ENCODE peak calls at places on chromosomes 13 and 19, in six cellular contexts. W, Z, H, N, F and O are unnamed samples.

GRCh38 chr19:47093841-47094240 is 19.7 kb downstream of the ZC3H4 start:
- DNase-seq in W (no peak), Z (no peak), H (no peak), N (no peak), F (no peak), O (no peak)

GRCh38 chr19:45130888-45131615 is 29.7 kb downstream of the NKPD1 start:
- DNase-seq in W (peak), Z (no peak), H (no peak), N (no peak), F (no peak), O (no peak)

GRCh38 chr19:52946322-52947310 is 16.1 kb downstream of the ZNF816 start:
- DNase-seq in W (peak), Z (peak), H (no peak), N (peak), F (no peak), O (no peak)

GRCh38 chr13:36377822-36378480 is 31.8 kb upstream of the SPART start:
- DNase-seq in W (no peak), Z (no peak), H (no peak), N (no peak), F (no peak), O (no peak)

GRCh38 chr19:46970815-46971214 is 48.8 kb upstream of the NPAS1 start:
- DNase-seq in W (peak), Z (no peak), H (no peak), N (no peak), F (no peak), O (no peak)

GRCh38 chr13:106052200-106052767 is 483.2 kb downstream of the EFNB2 start:
- DNase-seq in W (no peak), Z (no peak), H (no peak), N (no peak), F (peak), O (no peak)

GRCh38 chr13:47853236-47853635 is 147.8 kb downstream of the SUCLA2 start:
- DNase-seq in W (no peak), Z (no peak), H (no peak), N (no peak), F (no peak), O (no peak)

GRCh38 chr13:51435002-51435578 is 17.7 kb downstream of the INTS6 start:
- DNase-seq in W (peak), Z (no peak), H (no peak), N (no peak), F (no peak), O (no peak)

GRCh38 chr19:6712692-6713670 is 7.5 kb downstream of the C3 start:
- DNase-seq in W (no peak), Z (no peak), H (no peak), N (no peak), F (no peak), O (peak)

GRCh38 chr13:63481334-63481733 is 2065.7 kb upstream of the PCDH20 start:
- DNase-seq in W (no peak), Z (no peak), H (no peak), N (no peak), F (no peak), O (no peak)

GRCh38 chr19:44905437-44906160 is at the start of gene APOE:
- DNase-seq in W (no peak), Z (peak), H (no peak), N (no peak), F (no peak), O (no peak)

GRCh38 chr13:29737061-29737460 is 113.4 kb downstream of the UBL3 start:
- DNase-seq in W (no peak), Z (no peak), H (no peak), N (no peak), F (no peak), O (no peak)

GRCh38 chr19:35790981-35791813 is 15.8 kb downstream of the ARHGAP33 start:
- DNase-seq in W (no peak), Z (peak), H (no peak), N (peak), F (no peak), O (no peak)

GRCh38 chr19:33559996-33560395 is 38.4 kb upstream of the PEPD start:
- DNase-seq in W (no peak), Z (no peak), H (no peak), N (peak), F (no peak), O (no peak)

GRCh38 chr19:21130097-21130775 is 11.6 kb upstream of the ZNF431 start:
- DNase-seq in W (peak), Z (no peak), H (no peak), N (no peak), F (no peak), O (no peak)

GRCh38 chr13:112233716-112234115 is 142.4 kb upstream of the SPACA7 start:
- DNase-seq in W (no peak), Z (no peak), H (no peak), N (no peak), F (no peak), O (no peak)

GRCh38 chr13:94470126-94470525 is 9.4 kb downstream of the DCT start:
- DNase-seq in W (no peak), Z (no peak), H (no peak), N (no peak), F (no peak), O (no peak)

GRCh38 chr13:93535256-93535655 is 308.6 kb downstream of the GPC6 start:
- DNase-seq in W (no peak), Z (no peak), H (no peak), N (no peak), F (no peak), O (no peak)

GRCh38 chr13:27967736-27968315 is 1.3 kb downstream of the CDX2 start:
- DNase-seq in W (no peak), Z (peak), H (no peak), N (no peak), F (no peak), O (no peak)

GRCh38 chr13:41765020-41765419 is 195.9 kb downstream of the VWA8 start:
- DNase-seq in W (no peak), Z (no peak), H (no peak), N (no peak), F (no peak), O (no peak)

GRCh38 chr13:113357529-113357928 is 6.4 kb downstream of the GRTP1 start:
- DNase-seq in W (peak), Z (no peak), H (no peak), N (no peak), F (peak), O (no peak)

GRCh38 chr13:31870511-31870910 is 131.2 kb downstream of the RXFP2 start:
- DNase-seq in W (no peak), Z (no peak), H (no peak), N (no peak), F (no peak), O (no peak)

GRCh38 chr13:35475960-35476943 is at the start of gene MAB21L1:
- DNase-seq in W (no peak), Z (peak), H (peak), N (peak), F (no peak), O (no peak)

GRCh38 chr13:25865391-25865790 is 186.4 kb downstream of the SHISA2 start:
- DNase-seq in W (no peak), Z (no peak), H (no peak), N (no peak), F (no peak), O (no peak)

GRCh38 chr13:79282976-79283375 is 123.1 kb downstream of the RBM26 start:
- DNase-seq in W (peak), Z (no peak), H (peak), N (no peak), F (no peak), O (no peak)

GRCh38 chr19:1285737-1286360 is at the start of gene EFNA2:
- DNase-seq in W (no peak), Z (no peak), H (no peak), N (no peak), F (no peak), O (no peak)

GRCh38 chr19:56671613-56671994 is at the start of gene ZNF835:
- DNase-seq in W (no peak), Z (peak), H (peak), N (peak), F (no peak), O (peak)

GRCh38 chr19:11611730-11612129 is 14.4 kb downstream of the ZNF627 start:
- DNase-seq in W (no peak), Z (no peak), H (no peak), N (no peak), F (no peak), O (no peak)
- TF ChIP-seq CTCF in W (no peak), Z (no peak), H (no peak), N (no peak), F (no peak), O (no peak)

GRCh38 chr13:76917096-76917495 is 30.9 kb upstream of the KCTD12 start:
- DNase-seq in W (no peak), Z (no peak), H (no peak), N (no peak), F (no peak), O (no peak)

DNA sequence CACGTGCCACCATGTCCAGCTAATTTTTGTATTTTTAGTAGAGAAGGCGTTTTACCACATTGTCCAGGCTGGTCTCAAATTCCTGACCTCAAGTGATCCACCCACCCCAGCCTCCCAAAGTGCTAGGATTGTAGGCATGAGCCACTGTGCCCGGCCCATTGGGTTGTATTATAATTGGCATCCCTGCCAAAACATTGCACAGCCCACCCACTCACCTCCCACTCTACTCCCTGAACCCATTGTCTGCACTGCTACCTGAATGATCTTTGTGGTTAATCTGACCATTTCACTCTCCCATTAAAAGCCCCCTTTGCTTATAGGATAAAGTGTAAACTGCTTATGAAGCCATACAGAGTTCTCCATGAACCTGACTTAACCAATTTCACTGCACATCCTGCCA is 26.3 kb upstream of the KCTD12 start:
- DNase-seq in W (no peak), Z (no peak), H (no peak), N (no peak), F (no peak), O (no peak)
- TF ChIP-seq CTCF in W (no peak), Z (no peak), H (no peak), N (no peak), F (no peak), O (no peak)

DNA sequence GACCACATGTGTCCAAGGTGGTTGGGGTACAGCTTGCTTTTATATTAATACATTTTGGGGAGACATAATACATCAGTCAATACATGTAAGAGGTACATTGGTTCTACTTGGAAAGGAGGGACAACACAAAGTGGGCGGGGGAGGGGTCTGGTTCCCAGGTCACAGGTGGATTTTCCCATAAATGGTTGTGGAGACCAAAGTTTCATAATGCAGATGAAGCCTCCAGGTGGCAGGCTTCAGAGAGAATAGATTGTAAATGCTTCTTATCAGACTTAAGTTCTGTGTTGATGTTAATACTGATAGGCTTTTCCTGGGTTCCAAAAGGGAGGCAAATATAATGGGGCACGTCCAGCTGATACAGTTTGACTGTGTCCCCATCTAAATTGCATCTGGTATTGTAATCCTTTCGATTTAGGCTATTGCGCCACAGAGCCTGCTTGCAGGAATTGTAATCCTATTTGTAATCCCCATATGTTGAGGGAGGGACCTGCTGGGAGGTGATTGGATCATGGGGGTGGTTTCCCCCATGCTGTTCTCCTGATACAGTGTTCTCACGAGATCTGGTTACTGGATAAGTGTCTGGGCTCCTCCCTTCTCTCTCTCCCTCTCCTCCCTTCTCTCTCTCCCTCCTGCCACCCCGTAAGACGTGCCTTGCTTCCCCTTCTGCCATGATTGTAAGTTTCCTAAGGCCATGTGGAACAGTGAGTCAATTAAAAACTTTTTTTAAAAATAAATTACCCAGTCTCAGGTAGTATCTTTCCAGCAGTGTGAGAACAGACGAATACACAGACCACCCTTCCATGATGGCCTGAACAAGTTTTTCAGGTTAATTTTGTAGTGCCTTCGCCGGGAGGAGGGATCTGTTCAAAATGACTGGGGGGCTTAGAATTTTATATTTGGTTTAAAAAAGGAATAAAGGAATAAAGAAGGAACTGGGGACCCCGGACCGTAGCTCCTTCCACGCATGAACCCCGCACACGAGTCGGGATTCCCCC is 44.9 kb downstream of the ZNF823 start:
- DNase-seq in W (peak), Z (peak), H (peak), N (no peak), F (no peak), O (no peak)
- TF ChIP-seq CTCF in W (peak), Z (peak), H (no peak), N (no peak), F (no peak), O (no peak)

DNA sequence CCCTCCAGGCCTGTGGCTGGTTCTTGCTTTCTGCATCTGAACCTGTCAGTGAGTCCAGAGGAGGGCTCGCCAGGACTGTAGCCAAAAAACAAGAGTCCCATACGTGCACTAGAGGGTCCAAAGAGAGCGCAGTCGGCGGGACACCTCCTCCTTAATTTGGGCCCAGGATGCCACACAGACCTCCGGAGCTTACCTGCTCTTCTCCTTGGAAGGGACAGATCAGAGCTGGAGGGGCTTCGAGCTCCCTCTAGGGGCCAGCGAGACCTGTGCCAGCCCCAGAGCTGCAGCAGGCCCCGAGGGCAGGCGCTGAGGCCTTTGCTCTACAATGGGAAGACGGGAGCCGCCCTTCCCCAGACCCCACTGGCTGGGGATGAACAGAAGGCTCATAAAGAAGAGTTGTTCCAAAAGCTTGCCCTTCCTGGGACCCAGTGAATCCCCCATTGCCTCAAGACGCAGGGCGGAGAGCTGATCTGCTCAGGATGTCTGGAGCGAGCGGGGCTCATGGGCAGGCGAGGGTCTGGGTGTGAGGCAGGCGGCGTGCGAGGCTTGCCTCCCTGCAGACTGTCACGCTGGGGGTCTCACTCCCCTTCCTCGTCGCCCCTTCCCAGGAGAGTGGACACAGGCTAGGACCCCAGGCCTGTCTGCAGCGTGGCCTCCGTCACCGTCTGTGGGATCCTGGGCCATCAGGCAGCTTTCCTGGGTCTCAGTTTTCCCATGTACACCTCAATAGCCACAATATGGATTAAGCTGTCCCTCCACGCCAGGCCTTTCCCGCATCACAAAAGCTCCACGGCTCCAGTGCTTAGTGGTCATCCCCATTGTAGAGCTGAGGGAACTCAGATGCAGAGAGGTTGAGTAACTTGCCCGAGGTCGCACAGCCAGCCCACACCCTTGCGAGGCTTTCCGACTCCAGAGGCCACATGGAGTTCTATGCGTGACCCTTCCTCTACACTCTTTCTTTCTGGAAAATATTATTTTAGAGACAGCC is 46.9 kb upstream of the VSTM2B start:
- DNase-seq in W (no peak), Z (peak), H (no peak), N (no peak), F (no peak), O (no peak)
- TF ChIP-seq CTCF in W (peak), Z (peak), H (no peak), N (no peak), F (no peak), O (no peak)

GRCh38 chr19:38229585-38230073 is 5.6 kb upstream of the DPF1 start:
- DNase-seq in W (peak), Z (peak), H (peak), N (no peak), F (peak), O (no peak)
- TF ChIP-seq CTCF in W (no peak), Z (no peak), H (no peak), N (no peak), F (no peak), O (no peak)

GRCh38 chr19:48813123-48813911 is 2.5 kb upstream of the BCAT2 start:
- DNase-seq in W (no peak), Z (peak), H (no peak), N (no peak), F (no peak), O (no peak)
- TF ChIP-seq CTCF in W (peak), Z (peak), H (no peak), N (no peak), F (peak), O (peak)

DNA sequence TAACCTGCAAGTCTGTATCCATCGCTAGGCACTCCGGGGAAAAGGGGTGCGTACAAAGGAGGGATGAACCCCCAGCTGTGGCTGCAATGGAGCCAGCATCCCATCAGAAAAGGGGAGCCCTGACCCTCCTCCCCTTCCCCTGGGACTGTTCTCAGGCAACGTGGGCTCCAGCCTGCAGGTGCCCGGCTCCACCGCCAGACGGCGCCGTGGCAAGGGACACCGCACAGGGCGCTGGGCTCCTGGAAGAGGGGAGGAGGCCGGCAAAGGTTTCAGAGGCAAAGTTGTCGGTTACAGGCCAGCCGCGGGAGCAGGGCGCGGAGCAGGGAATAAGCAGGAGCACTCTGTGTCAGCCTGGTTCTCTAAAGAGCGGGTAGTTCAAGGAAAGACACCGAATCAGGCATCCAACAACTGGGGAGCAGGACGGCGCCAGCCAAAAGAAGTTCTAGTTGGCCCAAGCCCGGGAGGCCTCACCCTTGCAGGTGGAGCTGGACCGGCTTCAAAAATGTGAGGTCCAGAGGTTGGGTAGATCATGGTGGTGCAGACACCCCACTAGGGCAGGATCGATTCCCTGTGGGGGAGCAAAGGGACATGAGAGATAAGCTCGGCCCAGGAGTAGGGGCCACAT is 53.0 kb upstream of the ATP12A start:
- DNase-seq in W (peak), Z (peak), H (no peak), N (no peak), F (no peak), O (peak)
- TF ChIP-seq CTCF in W (peak), Z (peak), H (no peak), N (no peak), F (peak), O (no peak)

DNA sequence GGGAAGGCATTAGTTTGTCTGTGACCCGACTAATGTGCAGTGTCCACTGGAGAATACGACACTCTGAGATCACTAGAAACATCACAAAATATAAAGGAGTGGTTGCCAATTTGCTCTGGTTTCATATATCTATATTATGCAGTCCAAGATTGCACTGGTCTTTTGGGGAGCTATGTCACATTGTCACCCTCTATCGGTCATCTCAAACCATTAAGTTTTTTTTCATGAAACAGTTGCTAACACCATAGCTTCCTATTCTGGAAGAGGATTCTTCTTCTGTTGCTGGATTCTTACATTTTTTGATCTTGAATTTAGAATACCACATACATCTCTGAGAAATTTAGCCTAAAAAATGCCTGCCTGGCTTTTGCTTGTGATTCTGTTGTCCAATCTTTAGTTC is 168.6 kb downstream of the LACC1 start:
- DNase-seq in W (peak), Z (no peak), H (no peak), N (no peak), F (no peak), O (no peak)
- TF ChIP-seq CTCF in W (peak), Z (peak), H (peak), N (no peak), F (peak), O (no peak)